ENCODE peak calls at places on chromosomes 7 and 10, in eight cellular contexts. O is DND-41; B is upper lobe of left lung; W is IMR-90; N is aorta; L is CD8-positive, alpha-beta memory T cell; J is psoas muscle; Y is AG10803. M is an unnamed sample.

GRCh38 chr10:107733328-107733727 is 568.8 kb upstream of the SORCS1 start:
- DNase-seq in J (no peak), N (no peak), O (no peak), Y (peak), W (peak), L (no peak), B (no peak), M (no peak)

GRCh38 chr10:119737827-119738226 is 12.0 kb downstream of the INPP5F start:
- DNase-seq in O (no peak), N (no peak), L (no peak), B (peak), J (no peak), W (peak), Y (peak), M (peak)

GRCh38 chr10:47402681-47403301 is 18.7 kb upstream of the ZNF488 start:
- DNase-seq in J (peak), L (no peak), B (no peak), W (peak), O (no peak), Y (peak), N (peak), M (peak)

GRCh38 chr10:12643279-12643678 is 293.9 kb downstream of the CAMK1D start:
- DNase-seq in L (no peak), O (no peak), N (no peak), Y (no peak), J (no peak), B (no peak), W (no peak), M (no peak)

GRCh38 chr7:29987083-29987482 is 2.5 kb downstream of the SCRN1 start:
- DNase-seq in J (no peak), N (no peak), O (no peak), Y (peak), B (no peak), L (no peak), W (peak), M (no peak)

GRCh38 chr10:29174389-29174788 is 114.5 kb upstream of the LYZL1 start:
- DNase-seq in W (no peak), O (no peak), B (no peak), L (no peak), N (no peak), J (no peak), Y (no peak), M (no peak)

GRCh38 chr7:156003220-156004162 is 191.2 kb upstream of the SHH start:
- DNase-seq in J (no peak), W (no peak), B (no peak), L (no peak), O (no peak), Y (no peak), N (no peak), M (no peak)

GRCh38 chr10:49268185-49268584 is 30.8 kb upstream of the C10orf71 start:
- DNase-seq in L (no peak), W (no peak), B (no peak), O (no peak), Y (no peak), N (no peak), J (no peak), M (no peak)

GRCh38 chr10:79944428-79945395 is 4.2 kb downstream of the SFTPD start:
- DNase-seq in O (no peak), N (no peak), Y (no peak), W (no peak), J (no peak), B (no peak), L (no peak), M (no peak)

GRCh38 chr10:7767209-7767608 is 20.6 kb downstream of the KIN start:
- DNase-seq in N (no peak), O (no peak), B (no peak), Y (no peak), L (no peak), W (peak), J (no peak), M (peak)

GRCh38 chr7:119270644-119271043 is 1002.3 kb upstream of the KCND2 start:
- DNase-seq in B (no peak), O (no peak), L (no peak), W (no peak), J (no peak), N (no peak), Y (no peak), M (no peak)

GRCh38 chr10:95545981-95546380 is 15.2 kb downstream of the SORBS1 start:
- DNase-seq in L (no peak), O (no peak), B (no peak), N (no peak), W (no peak), Y (no peak), J (no peak), M (no peak)

GRCh38 chr7:112202819-112203218 is 3.4 kb downstream of the DOCK4 start:
- DNase-seq in Y (no peak), J (peak), W (no peak), L (no peak), O (peak), N (peak), B (peak), M (no peak)

GRCh38 chr7:41039386-41040315 is 663.2 kb downstream of the INHBA start:
- DNase-seq in W (peak), B (no peak), Y (no peak), O (no peak), J (no peak), L (no peak), N (no peak), M (no peak)

GRCh38 chr10:87552248-87552914 is 47.7 kb downstream of the MINPP1 start:
- DNase-seq in O (no peak), W (peak), N (no peak), B (no peak), Y (no peak), L (no peak), J (no peak), M (no peak)

DNA sequence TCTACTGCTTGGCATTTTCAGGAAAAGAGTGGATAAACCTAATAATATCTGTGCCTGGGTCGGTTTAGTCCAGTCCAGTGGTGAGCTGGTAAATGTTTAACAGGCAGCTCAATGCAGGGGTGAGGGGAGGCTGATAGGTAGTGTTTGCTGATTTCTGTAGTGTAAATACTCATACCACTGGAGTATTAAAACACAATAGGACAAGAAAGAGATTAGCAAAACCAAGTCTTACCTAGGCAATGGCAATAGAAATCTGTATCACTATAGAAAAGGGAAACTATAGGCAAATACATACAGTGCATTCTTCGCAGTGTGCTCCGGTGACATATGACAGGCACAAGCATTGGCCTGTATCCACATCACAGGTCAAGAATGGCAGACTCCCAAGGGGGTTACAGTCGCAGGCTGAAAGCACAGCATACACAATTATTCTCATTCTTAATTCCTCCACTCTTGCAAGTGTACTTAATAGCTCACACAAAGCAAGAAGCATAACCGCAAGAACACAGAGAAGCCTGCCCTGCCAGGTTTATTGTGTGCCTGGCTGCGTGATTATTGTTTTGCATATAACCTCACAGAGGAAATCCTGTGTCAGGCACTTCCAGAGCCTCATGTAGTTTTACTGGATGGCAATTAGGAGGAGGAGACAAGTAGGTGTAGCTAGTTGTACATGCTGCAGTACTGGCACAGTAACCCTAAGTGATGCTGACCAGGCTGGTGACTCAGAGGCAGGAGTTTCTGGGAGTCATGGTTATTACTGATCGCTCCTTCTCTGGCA is 35.0 kb downstream of the LAMB4 start:
- DNase-seq in L (no peak), W (peak), N (peak), O (no peak), J (no peak), B (peak), Y (peak), M (peak)
- H3K4me3 ChIP-seq in L (no peak), W (no peak), N (no peak), O (no peak), J (peak), B (no peak), Y (no peak), M (peak)

GRCh38 chr10:43846187-43846680 is 197.6 kb upstream of the ZNF32 start:
- DNase-seq in B (no peak), J (no peak), L (peak), Y (peak), N (peak), W (peak), O (peak), M (peak)
- H3K4me3 ChIP-seq in B (no peak), J (no peak), L (peak), Y (no peak), N (no peak), W (no peak), O (peak), M (no peak)

GRCh38 chr7:81170291-81170690 is 251.4 kb upstream of the SEMA3C start:
- DNase-seq in O (no peak), Y (no peak), W (peak), L (no peak), J (no peak), N (no peak), B (no peak), M (no peak)
- H3K4me3 ChIP-seq in O (no peak), Y (no peak), W (no peak), L (no peak), J (no peak), N (no peak), B (no peak), M (no peak)

GRCh38 chr7:21851445-21852043 is 94.2 kb downstream of the CDCA7L start:
- DNase-seq in N (no peak), B (no peak), W (no peak), J (no peak), Y (no peak), O (no peak), L (no peak), M (peak)
- H3K4me3 ChIP-seq in N (no peak), B (no peak), W (no peak), J (no peak), Y (no peak), O (no peak), L (no peak), M (no peak)

GRCh38 chr7:159062596-159062995 is 82.1 kb downstream of the VIPR2 start:
- DNase-seq in N (no peak), Y (no peak), L (no peak), O (peak), J (no peak), B (no peak), W (no peak), M (no peak)
- H3K4me3 ChIP-seq in N (no peak), Y (no peak), L (no peak), O (no peak), J (no peak), B (no peak), W (no peak), M (no peak)

GRCh38 chr7:42946616-42946928 is 14.4 kb downstream of the MRPL32 start:
- DNase-seq in O (no peak), B (no peak), N (no peak), W (no peak), L (no peak), J (no peak), Y (peak), M (no peak)

GRCh38 chr7:42947531-42947930 is 15.4 kb downstream of the MRPL32 start:
- DNase-seq in Y (peak), B (no peak), J (no peak), N (no peak), L (no peak), W (no peak), O (no peak), M (no peak)

GRCh38 chr7:42950417-42950816 is 18.2 kb downstream of the MRPL32 start:
- DNase-seq in O (no peak), J (no peak), Y (no peak), N (no peak), B (no peak), L (no peak), W (no peak), M (no peak)

GRCh38 chr7:42940985-42941847 is 9.0 kb downstream of the MRPL32 start:
- DNase-seq in N (peak), O (peak), L (peak), Y (peak), W (peak), B (peak), J (peak), M (peak)

DNA sequence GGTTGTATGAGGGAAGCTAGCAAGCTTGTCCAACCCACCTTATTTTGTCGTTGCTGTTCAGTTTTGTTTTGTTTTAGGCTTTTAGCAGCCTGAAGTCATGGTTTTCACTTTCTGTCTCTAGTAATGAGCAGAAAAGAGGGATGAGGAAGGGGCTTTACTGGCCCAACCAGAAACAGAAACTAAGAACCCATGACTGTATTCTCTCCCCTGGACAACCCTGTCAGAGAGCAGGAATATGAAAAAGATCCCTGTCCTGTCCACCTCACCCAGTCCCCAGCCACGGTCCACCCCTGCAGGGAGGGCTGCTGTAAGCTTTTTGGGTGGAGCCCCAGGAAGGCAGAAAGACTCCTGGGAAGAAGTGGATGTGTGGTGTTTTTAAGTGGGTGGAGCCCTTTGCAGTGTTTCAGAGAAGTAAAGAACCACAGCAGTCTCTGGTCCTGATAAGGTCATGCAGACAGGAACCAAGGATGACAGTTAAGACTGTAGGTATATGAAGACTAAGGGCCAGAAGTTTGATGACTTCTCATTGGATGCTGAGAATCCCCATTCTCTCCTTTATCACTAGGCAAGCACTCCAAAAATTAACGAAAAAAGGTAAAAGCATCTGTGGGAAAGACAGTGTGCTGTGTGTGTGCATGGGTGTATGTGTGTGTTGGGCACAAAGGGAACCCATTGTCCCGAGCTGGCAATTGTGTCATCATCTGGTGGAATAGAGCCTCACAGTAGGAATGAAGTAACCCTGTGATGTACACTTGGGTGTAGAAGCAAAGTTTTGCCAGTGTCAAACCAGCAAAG is 13.8 kb downstream of the MRPL32 start:
- DNase-seq in N (no peak), J (no peak), Y (no peak), B (no peak), L (no peak), W (no peak), O (no peak), M (no peak)
- H3K4me3 ChIP-seq in N (no peak), J (no peak), Y (no peak), B (no peak), L (no peak), W (no peak), O (no peak), M (no peak)